ENCODE peak calls at places on chromosomes 7 and 10, in seven cellular contexts. One of them, this sample, is unnamed.

GRCh38 chr7:117480978-117481377 is 1.2 kb downstream of the CFTR start:
- DNase-seq in ELR: no peak
- DNase-seq in heart right ventricle: no peak
- DNase-seq in NCI-H1105 treated with DMSO at 0.1 percent for 48 hours: no peak
- DNase-seq in endothelial cell: no peak
- DNase-seq in AML-193: no peak
- DNase-seq in astrocyte of the spinal cord: no peak
- DNase-seq in this sample: no peak

GRCh38 chr10:87817873-87818504 is at the start of gene ATAD1:
- DNase-seq in ELR: peak; percentile 88
- DNase-seq in heart right ventricle: peak; percentile 84
- DNase-seq in NCI-H1105 treated with DMSO at 0.1 percent for 48 hours: peak; percentile 73
- DNase-seq in endothelial cell: peak; percentile 84
- DNase-seq in AML-193: peak; percentile 79
- DNase-seq in astrocyte of the spinal cord: peak; percentile 83
- DNase-seq in this sample: peak; percentile 89

GRCh38 chr7:28407643-28408042 is 4.7 kb upstream of the CREB5 start:
- DNase-seq in ELR: peak; percentile 36
- DNase-seq in heart right ventricle: no peak
- DNase-seq in NCI-H1105 treated with DMSO at 0.1 percent for 48 hours: no peak
- DNase-seq in endothelial cell: no peak
- DNase-seq in AML-193: no peak
- DNase-seq in astrocyte of the spinal cord: peak; percentile 36
- DNase-seq in this sample: no peak

GRCh38 chr10:124614003-124614659 is 130.0 kb downstream of the FAM53B start:
- DNase-seq in ELR: no peak
- DNase-seq in heart right ventricle: no peak
- DNase-seq in NCI-H1105 treated with DMSO at 0.1 percent for 48 hours: no peak
- DNase-seq in endothelial cell: no peak
- DNase-seq in AML-193: no peak
- DNase-seq in astrocyte of the spinal cord: no peak
- DNase-seq in this sample: no peak

GRCh38 chr7:35905555-35905954 is 104.7 kb downstream of the SEPTIN7 start:
- DNase-seq in ELR: peak; percentile 55
- DNase-seq in heart right ventricle: no peak
- DNase-seq in NCI-H1105 treated with DMSO at 0.1 percent for 48 hours: no peak
- DNase-seq in endothelial cell: no peak
- DNase-seq in AML-193: no peak
- DNase-seq in astrocyte of the spinal cord: peak; percentile 32
- DNase-seq in this sample: no peak

GRCh38 chr10:131019696-131020095 is 291.8 kb downstream of the TCERG1L start:
- DNase-seq in ELR: no peak
- DNase-seq in heart right ventricle: no peak
- DNase-seq in NCI-H1105 treated with DMSO at 0.1 percent for 48 hours: no peak
- DNase-seq in endothelial cell: no peak
- DNase-seq in AML-193: no peak
- DNase-seq in astrocyte of the spinal cord: no peak
- DNase-seq in this sample: no peak

GRCh38 chr7:84906889-84907288 is 280.0 kb downstream of the SEMA3D start:
- DNase-seq in ELR: no peak
- DNase-seq in heart right ventricle: no peak
- DNase-seq in NCI-H1105 treated with DMSO at 0.1 percent for 48 hours: no peak
- DNase-seq in endothelial cell: no peak
- DNase-seq in AML-193: no peak
- DNase-seq in astrocyte of the spinal cord: no peak
- DNase-seq in this sample: no peak

GRCh38 chr10:75108684-75109458 is 2.6 kb upstream of the SAMD8 start:
- DNase-seq in ELR: peak; percentile 54
- DNase-seq in heart right ventricle: peak; percentile 37
- DNase-seq in NCI-H1105 treated with DMSO at 0.1 percent for 48 hours: no peak
- DNase-seq in endothelial cell: peak; percentile 77
- DNase-seq in AML-193: no peak
- DNase-seq in astrocyte of the spinal cord: no peak
- DNase-seq in this sample: peak; percentile 18

This sample was measured in NCI-H510A treated with DMSO at 0.1 percent for 48 hours.